ENCODE peak calls at places on chromosome X, in five cellular contexts. S, C, N, T and P are unnamed samples.

GRCh38 chrX:155148724-155149537 is 67.3 kb upstream of the VBP1 start:
- DNase-seq in S (peak), C (no peak), N (no peak), T (peak), P (no peak)

GRCh38 chrX:153924149-153924861 is 1.8 kb downstream of the ARHGAP4 start:
- DNase-seq in S (no peak), C (no peak), N (peak), T (peak), P (peak)

GRCh38 chrX:356385-357034 is 30.2 kb downstream of the PPP2R3B start:
- DNase-seq in S (peak), C (no peak), N (no peak), T (no peak), P (peak)

GRCh38 chrX:288561-288991 is 7.4 kb downstream of the PLCXD1 start:
- DNase-seq in S (no peak), C (peak), N (peak), T (no peak), P (no peak)

GRCh38 chrX:86047174-86047991 is at the start of gene CHM:
- DNase-seq in S (peak), C (peak), N (no peak), T (peak), P (no peak)

GRCh38 chrX:25028726-25029125 is 13.0 kb upstream of the ARX start:
- DNase-seq in S (no peak), C (no peak), N (no peak), T (no peak), P (no peak)

GRCh38 chrX:10783451-10783995 is 163.1 kb upstream of the MID1 start:
- DNase-seq in S (peak), C (no peak), N (no peak), T (no peak), P (no peak)

GRCh38 chrX:27987862-27988646 is 6.8 kb upstream of the DCAF8L1 start:
- DNase-seq in S (no peak), C (no peak), N (no peak), T (no peak), P (no peak)

GRCh38 chrX:124805486-124805885 is 459.1 kb downstream of the SH2D1A start:
- DNase-seq in S (no peak), C (no peak), N (peak), T (no peak), P (no peak)

GRCh38 chrX:12975999-12976558 is 1.2 kb downstream of the TMSB4X start:
- DNase-seq in S (peak), C (no peak), N (peak), T (peak), P (peak)

GRCh38 chrX:40734956-40735317 is 405 bp downstream of the MED14 start:
- DNase-seq in S (peak), C (no peak), N (no peak), T (peak), P (no peak)

GRCh38 chrX:41875142-41875541 is 48.2 kb downstream of the CASK start:
- DNase-seq in S (no peak), C (no peak), N (no peak), T (no peak), P (no peak)

GRCh38 chrX:75522565-75523411 is at the start of gene ZDHHC15:
- DNase-seq in S (peak), C (peak), N (peak), T (peak), P (peak)

GRCh38 chrX:155028192-155028591 is 1.5 kb downstream of the FUNDC2 start:
- DNase-seq in S (peak), C (no peak), N (no peak), T (peak), P (no peak)

GRCh38 chrX:23901065-23901464 is 6.7 kb downstream of the APOO start:
- DNase-seq in S (peak), C (no peak), N (no peak), T (no peak), P (peak)